ENCODE peak calls at places on chromosome 10, in nine cellular contexts. One of them, this sample, is unnamed.

GRCh38 chr10:9668411-9668810 is 1349.3 kb upstream of the CELF2 start:
- DNase-seq in PC-3: peak
- DNase-seq in GM23338: no peak
- DNase-seq in GM23248: no peak
- DNase-seq in OCI-LY7: no peak
- DNase-seq in HCT116: no peak
- DNase-seq in SK-N-SH: no peak
- DNase-seq in neural progenitor cell: no peak
- DNase-seq in MM.1S: no peak
- DNase-seq in this sample: no peak

GRCh38 chr10:17029581-17030271 is 99.9 kb downstream of the CUBN start:
- DNase-seq in neural progenitor cell: peak
- DNase-seq in GM23248: peak
- DNase-seq in GM23338: no peak
- DNase-seq in PC-3: peak
- DNase-seq in MM.1S: peak
- DNase-seq in HCT116: peak
- DNase-seq in SK-N-SH: peak
- DNase-seq in OCI-LY7: no peak
- DNase-seq in this sample: peak

GRCh38 chr10:132418520-132419416 is 21.8 kb downstream of the PWWP2B start:
- DNase-seq in HCT116: peak
- DNase-seq in OCI-LY7: peak
- DNase-seq in GM23248: peak
- DNase-seq in SK-N-SH: peak
- DNase-seq in PC-3: peak
- DNase-seq in MM.1S: no peak
- DNase-seq in GM23338: peak
- DNase-seq in neural progenitor cell: peak
- DNase-seq in this sample: peak

GRCh38 chr10:119509909-119510451 is 32.5 kb downstream of the RGS10 start:
- DNase-seq in neural progenitor cell: no peak
- DNase-seq in MM.1S: no peak
- DNase-seq in OCI-LY7: no peak
- DNase-seq in GM23248: no peak
- DNase-seq in HCT116: no peak
- DNase-seq in GM23338: no peak
- DNase-seq in SK-N-SH: peak
- DNase-seq in PC-3: peak
- DNase-seq in this sample: no peak

GRCh38 chr10:72316386-72316700 is 38.4 kb downstream of the DNAJB12 start:
- DNase-seq in OCI-LY7: no peak
- DNase-seq in MM.1S: no peak
- DNase-seq in SK-N-SH: no peak
- DNase-seq in GM23338: no peak
- DNase-seq in PC-3: no peak
- DNase-seq in GM23248: no peak
- DNase-seq in HCT116: no peak
- DNase-seq in neural progenitor cell: no peak
- DNase-seq in this sample: peak

GRCh38 chr10:113301342-113301984 is 251.4 kb upstream of the HABP2 start:
- DNase-seq in PC-3: no peak
- DNase-seq in OCI-LY7: peak
- DNase-seq in MM.1S: no peak
- DNase-seq in HCT116: no peak
- DNase-seq in GM23338: peak
- DNase-seq in neural progenitor cell: no peak
- DNase-seq in GM23248: no peak
- DNase-seq in SK-N-SH: no peak
- DNase-seq in this sample: no peak

GRCh38 chr10:46251857-46252847 is 34.6 kb upstream of the ANTXRL start:
- DNase-seq in neural progenitor cell: no peak
- DNase-seq in SK-N-SH: no peak
- DNase-seq in MM.1S: no peak
- DNase-seq in OCI-LY7: no peak
- DNase-seq in GM23338: no peak
- DNase-seq in PC-3: no peak
- DNase-seq in GM23248: no peak
- DNase-seq in HCT116: no peak
- DNase-seq in this sample: no peak

GRCh38 chr10:81297292-81297691 is 577.7 kb upstream of the NRG3 start:
- DNase-seq in GM23248: no peak
- DNase-seq in OCI-LY7: no peak
- DNase-seq in SK-N-SH: no peak
- DNase-seq in GM23338: no peak
- DNase-seq in neural progenitor cell: no peak
- DNase-seq in HCT116: no peak
- DNase-seq in MM.1S: no peak
- DNase-seq in PC-3: no peak
- DNase-seq in this sample: no peak

GRCh38 chr10:103745264-103746247 is 109.8 kb downstream of the SH3PXD2A start:
- DNase-seq in PC-3: peak
- DNase-seq in neural progenitor cell: no peak
- DNase-seq in GM23338: peak
- DNase-seq in SK-N-SH: no peak
- DNase-seq in HCT116: peak
- DNase-seq in OCI-LY7: peak
- DNase-seq in GM23248: peak
- DNase-seq in MM.1S: no peak
- DNase-seq in this sample: peak

GRCh38 chr10:105023706-105024105 is 382.6 kb downstream of the SORCS3 start:
- DNase-seq in PC-3: no peak
- DNase-seq in neural progenitor cell: no peak
- DNase-seq in SK-N-SH: no peak
- DNase-seq in OCI-LY7: no peak
- DNase-seq in GM23338: no peak
- DNase-seq in MM.1S: no peak
- DNase-seq in HCT116: no peak
- DNase-seq in GM23248: no peak
- DNase-seq in this sample: no peak

GRCh38 chr10:78326372-78326771 is 292.7 kb downstream of the RPS24 start:
- DNase-seq in MM.1S: no peak
- DNase-seq in HCT116: no peak
- DNase-seq in GM23248: no peak
- DNase-seq in PC-3: no peak
- DNase-seq in neural progenitor cell: no peak
- DNase-seq in SK-N-SH: no peak
- DNase-seq in OCI-LY7: no peak
- DNase-seq in GM23338: no peak
- DNase-seq in this sample: no peak

GRCh38 chr10:13520194-13520593 is 8.6 kb downstream of the BEND7 start:
- DNase-seq in GM23248: no peak
- DNase-seq in MM.1S: no peak
- DNase-seq in HCT116: no peak
- DNase-seq in OCI-LY7: no peak
- DNase-seq in GM23338: no peak
- DNase-seq in PC-3: no peak
- DNase-seq in SK-N-SH: no peak
- DNase-seq in neural progenitor cell: no peak
- DNase-seq in this sample: no peak

GRCh38 chr10:81146436-81146835 is 608.7 kb downstream of the SH2D4B start:
- DNase-seq in PC-3: no peak
- DNase-seq in neural progenitor cell: no peak
- DNase-seq in HCT116: no peak
- DNase-seq in GM23338: no peak
- DNase-seq in GM23248: no peak
- DNase-seq in MM.1S: no peak
- DNase-seq in SK-N-SH: no peak
- DNase-seq in OCI-LY7: no peak
- DNase-seq in this sample: no peak

GRCh38 chr10:103759100-103759781 is 96.1 kb downstream of the SH3PXD2A start:
- DNase-seq in OCI-LY7: peak
- DNase-seq in GM23248: peak
- DNase-seq in MM.1S: peak
- DNase-seq in PC-3: peak
- DNase-seq in SK-N-SH: peak
- DNase-seq in GM23338: no peak
- DNase-seq in HCT116: no peak
- DNase-seq in neural progenitor cell: no peak
- DNase-seq in this sample: peak

GRCh38 chr10:35507519-35508109 is 97.5 kb upstream of the GJD4 start:
- DNase-seq in GM23248: no peak
- DNase-seq in HCT116: no peak
- DNase-seq in PC-3: no peak
- DNase-seq in SK-N-SH: no peak
- DNase-seq in OCI-LY7: no peak
- DNase-seq in GM23338: no peak
- DNase-seq in neural progenitor cell: no peak
- DNase-seq in MM.1S: no peak
- DNase-seq in this sample: no peak

GRCh38 chr10:115963848-115964247 is 309.2 kb downstream of the GFRA1 start:
- DNase-seq in GM23338: peak
- DNase-seq in SK-N-SH: no peak
- DNase-seq in MM.1S: peak
- DNase-seq in GM23248: peak
- DNase-seq in PC-3: no peak
- DNase-seq in OCI-LY7: no peak
- DNase-seq in neural progenitor cell: peak
- DNase-seq in HCT116: no peak
- DNase-seq in this sample: no peak

GRCh38 chr10:73581912-73582311 is 9.2 kb downstream of the USP54 start:
- DNase-seq in GM23338: no peak
- DNase-seq in PC-3: no peak
- DNase-seq in SK-N-SH: no peak
- DNase-seq in HCT116: no peak
- DNase-seq in GM23248: no peak
- DNase-seq in MM.1S: no peak
- DNase-seq in neural progenitor cell: peak
- DNase-seq in OCI-LY7: no peak
- DNase-seq in this sample: no peak

DNA sequence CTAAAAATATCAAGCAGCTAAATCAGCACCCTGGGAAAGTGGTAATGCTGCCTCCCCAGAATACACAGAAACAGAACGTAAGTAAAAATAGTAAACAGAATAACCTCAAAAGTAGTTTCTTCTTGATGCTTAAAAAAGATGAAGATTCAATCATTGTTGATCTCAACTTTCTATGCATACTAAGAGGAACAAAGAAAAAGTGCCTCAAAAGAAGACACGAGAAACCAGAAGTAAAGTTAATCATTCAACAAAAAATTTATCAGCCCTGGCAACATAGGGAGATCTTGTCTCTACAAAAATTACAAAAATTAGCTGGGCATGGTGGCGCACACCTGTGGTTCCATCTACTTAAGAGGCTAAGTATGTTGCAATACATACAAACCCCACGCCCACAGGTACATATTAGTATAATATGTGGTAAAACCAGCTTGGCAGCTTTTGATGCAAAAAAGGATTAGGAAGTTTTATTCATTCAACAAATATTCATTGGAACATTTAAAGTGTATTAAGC is 153.7 kb downstream of the NRBF2 start:
- DNase-seq in GM23338: no peak
- DNase-seq in SK-N-SH: no peak
- DNase-seq in OCI-LY7: no peak
- DNase-seq in MM.1S: peak
- DNase-seq in PC-3: peak
- DNase-seq in GM23248: no peak
- DNase-seq in HCT116: no peak
- DNase-seq in neural progenitor cell: no peak
- DNase-seq in this sample: no peak
- TF ChIP-seq EZH2phosphoT487 in GM23338: no peak
- TF ChIP-seq EZH2phosphoT487 in SK-N-SH: no peak
- TF ChIP-seq EZH2phosphoT487 in OCI-LY7: no peak
- TF ChIP-seq EZH2phosphoT487 in MM.1S: no peak
- TF ChIP-seq EZH2phosphoT487 in PC-3: no peak
- TF ChIP-seq EZH2phosphoT487 in GM23248: no peak
- TF ChIP-seq EZH2phosphoT487 in HCT116: no peak
- TF ChIP-seq EZH2phosphoT487 in neural progenitor cell: no peak
- TF ChIP-seq EZH2phosphoT487 in this sample: no peak

GRCh38 chr10:60147025-60147424 is 240.7 kb upstream of the CCDC6 start:
- DNase-seq in OCI-LY7: no peak
- DNase-seq in SK-N-SH: no peak
- DNase-seq in MM.1S: no peak
- DNase-seq in neural progenitor cell: no peak
- DNase-seq in HCT116: no peak
- DNase-seq in GM23248: no peak
- DNase-seq in GM23338: no peak
- DNase-seq in PC-3: no peak
- DNase-seq in this sample: no peak

GRCh38 chr10:60149003-60149402 is 240.7 kb downstream of the ANK3 start:
- DNase-seq in neural progenitor cell: no peak
- DNase-seq in OCI-LY7: no peak
- DNase-seq in MM.1S: no peak
- DNase-seq in HCT116: no peak
- DNase-seq in SK-N-SH: no peak
- DNase-seq in PC-3: peak
- DNase-seq in GM23338: no peak
- DNase-seq in GM23248: no peak
- DNase-seq in this sample: no peak

GRCh38 chr10:60144099-60144498 is 237.7 kb upstream of the CCDC6 start:
- DNase-seq in MM.1S: no peak
- DNase-seq in neural progenitor cell: no peak
- DNase-seq in PC-3: no peak
- DNase-seq in GM23338: no peak
- DNase-seq in GM23248: no peak
- DNase-seq in OCI-LY7: no peak
- DNase-seq in SK-N-SH: no peak
- DNase-seq in HCT116: no peak
- DNase-seq in this sample: no peak

GRCh38 chr10:60147576-60148265 is 241.4 kb upstream of the CCDC6 start:
- DNase-seq in OCI-LY7: no peak
- DNase-seq in neural progenitor cell: no peak
- DNase-seq in GM23248: no peak
- DNase-seq in GM23338: no peak
- DNase-seq in HCT116: no peak
- DNase-seq in PC-3: no peak
- DNase-seq in SK-N-SH: no peak
- DNase-seq in MM.1S: no peak
- DNase-seq in this sample: no peak

GRCh38 chr10:60148266-60148840 is 241.3 kb downstream of the ANK3 start:
- DNase-seq in GM23338: no peak
- DNase-seq in neural progenitor cell: no peak
- DNase-seq in SK-N-SH: no peak
- DNase-seq in GM23248: peak
- DNase-seq in HCT116: no peak
- DNase-seq in MM.1S: no peak
- DNase-seq in OCI-LY7: no peak
- DNase-seq in PC-3: peak
- DNase-seq in this sample: peak
- H3K4me2 ChIP-seq in GM23338: no peak
- H3K4me2 ChIP-seq in neural progenitor cell: no peak
- H3K4me2 ChIP-seq in SK-N-SH: peak
- H3K4me2 ChIP-seq in GM23248: no peak
- H3K4me2 ChIP-seq in HCT116: peak
- H3K4me2 ChIP-seq in MM.1S: no peak
- H3K4me2 ChIP-seq in OCI-LY7: no peak
- H3K4me2 ChIP-seq in PC-3: peak
- H3K4me2 ChIP-seq in this sample: peak

GRCh38 chr10:74587109-74587508 is 239.3 kb upstream of the KAT6B start:
- DNase-seq in GM23248: no peak
- DNase-seq in GM23338: no peak
- DNase-seq in HCT116: no peak
- DNase-seq in SK-N-SH: no peak
- DNase-seq in MM.1S: no peak
- DNase-seq in OCI-LY7: no peak
- DNase-seq in PC-3: no peak
- DNase-seq in neural progenitor cell: no peak
- DNase-seq in this sample: no peak
- TF ChIP-seq EZH2phosphoT487 in GM23248: no peak
- TF ChIP-seq EZH2phosphoT487 in GM23338: no peak
- TF ChIP-seq EZH2phosphoT487 in HCT116: no peak
- TF ChIP-seq EZH2phosphoT487 in SK-N-SH: no peak
- TF ChIP-seq EZH2phosphoT487 in MM.1S: no peak
- TF ChIP-seq EZH2phosphoT487 in OCI-LY7: no peak
- TF ChIP-seq EZH2phosphoT487 in PC-3: no peak
- TF ChIP-seq EZH2phosphoT487 in neural progenitor cell: no peak
- TF ChIP-seq EZH2phosphoT487 in this sample: no peak

GRCh38 chr10:102678842-102679289 is 34.6 kb downstream of the TRIM8 start:
- DNase-seq in OCI-LY7: peak
- DNase-seq in HCT116: no peak
- DNase-seq in neural progenitor cell: peak
- DNase-seq in MM.1S: peak
- DNase-seq in SK-N-SH: peak
- DNase-seq in GM23338: peak
- DNase-seq in PC-3: peak
- DNase-seq in GM23248: peak
- DNase-seq in this sample: peak
- H3K4me2 ChIP-seq in OCI-LY7: no peak
- H3K4me2 ChIP-seq in HCT116: peak
- H3K4me2 ChIP-seq in neural progenitor cell: peak
- H3K4me2 ChIP-seq in MM.1S: no peak
- H3K4me2 ChIP-seq in SK-N-SH: no peak
- H3K4me2 ChIP-seq in GM23338: peak
- H3K4me2 ChIP-seq in PC-3: no peak
- H3K4me2 ChIP-seq in GM23248: no peak
- H3K4me2 ChIP-seq in this sample: peak

This sample was measured in hepatocyte.